ENCODE peak calls at places on chromosomes 12 and 14, in four cellular contexts. E, X, W and V are unnamed samples.

GRCh38 chr14:95157987-95158712 is 821 bp upstream of the DICER1 start:
- DNase-seq in X (peak; percentile 20), E (no peak), W (no peak), V (peak; percentile 17)

GRCh38 chr12:90652280-90652679 is 302.7 kb downstream of the CCER1 start:
- DNase-seq in X (no peak), W (no peak), E (no peak), V (no peak)

GRCh38 chr12:130338794-130339601 is 1.3 kb downstream of the PIWIL1 start:
- DNase-seq in X (no peak), W (no peak), E (peak; percentile 40), V (no peak)

GRCh38 chr12:9750276-9751203 is 10.2 kb downstream of the CD69 start:
- DNase-seq in E (peak; percentile 67), X (peak; percentile 47), W (no peak), V (peak; percentile 82)

GRCh38 chr12:60266381-60266852 is 670.6 kb downstream of the SLC16A7 start:
- DNase-seq in E (no peak), W (no peak), X (peak; percentile 76), V (no peak)

GRCh38 chr12:14275886-14276285 is 89.6 kb upstream of the ATF7IP start:
- DNase-seq in X (no peak), W (no peak), E (no peak), V (peak; percentile 48)

GRCh38 chr14:30194769-30195168 is 267.1 kb upstream of the PRKD1 start:
- DNase-seq in W (no peak), E (no peak), X (no peak), V (no peak)

GRCh38 chr14:83520837-83521236 is 1987.2 kb upstream of the SEL1L start:
- DNase-seq in X (no peak), E (peak; percentile 74), W (no peak), V (no peak)

GRCh38 chr14:94377866-94378470 is 10.4 kb downstream of the SERPINA1 start:
- DNase-seq in W (no peak), E (no peak), X (no peak), V (no peak)

GRCh38 chr14:54866588-54866987 is 36.0 kb downstream of the GCH1 start:
- DNase-seq in E (no peak), W (no peak), X (peak; percentile 4), V (no peak)

GRCh38 chr14:92274055-92274454 is 48.9 kb upstream of the SLC24A4 start:
- DNase-seq in X (no peak), E (no peak), W (no peak), V (no peak)

GRCh38 chr14:51521764-51522163 is 129.9 kb upstream of the FRMD6 start:
- DNase-seq in E (no peak), X (no peak), W (no peak), V (no peak)

GRCh38 chr12:46303039-46303666 is 34.3 kb upstream of the SLC38A1 start:
- DNase-seq in E (peak; percentile 54), W (peak; percentile 2), X (peak; percentile 27), V (peak; percentile 57)

GRCh38 chr14:65361920-65362319 is 50.6 kb upstream of the FUT8 start:
- DNase-seq in W (no peak), X (no peak), E (no peak), V (no peak)

DNA sequence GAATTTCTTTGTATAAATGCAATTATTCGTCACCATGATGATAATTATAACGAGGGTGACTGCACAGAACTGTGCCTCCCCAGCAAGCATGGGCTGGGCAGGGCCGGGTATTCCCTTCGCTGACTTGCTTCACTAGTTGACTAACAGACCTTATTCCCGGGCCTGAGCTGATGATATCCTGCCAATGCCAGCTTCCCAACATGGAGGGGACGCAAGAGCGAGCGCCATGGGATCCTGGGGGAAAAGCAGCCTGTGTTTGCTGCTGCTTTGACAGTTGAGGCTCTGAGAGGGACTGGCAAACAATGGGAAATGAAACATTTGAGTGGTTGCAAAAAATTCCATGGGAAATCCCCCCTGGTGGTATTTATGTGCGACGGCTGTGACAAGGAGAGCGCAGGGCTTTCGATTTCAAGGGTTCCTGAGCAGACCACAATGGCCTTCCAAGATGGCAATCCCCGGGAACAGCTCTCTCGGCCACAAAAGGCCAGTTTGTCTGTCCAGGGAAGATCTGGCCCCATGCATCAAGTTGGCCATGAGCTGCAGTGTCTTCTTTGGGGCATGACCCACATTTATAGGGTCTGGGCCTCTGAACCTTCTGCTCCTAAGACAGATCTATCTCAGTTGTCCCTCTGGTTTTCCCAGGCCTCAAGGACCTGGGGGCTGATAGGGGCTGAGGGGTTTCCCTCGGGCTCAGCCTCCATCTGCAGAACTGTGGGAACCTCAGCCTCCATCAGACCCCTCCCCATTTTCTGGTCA is 21.9 kb upstream of the MAP1LC3B2 start:
- DNase-seq in X (no peak), W (no peak), E (no peak), V (no peak)
- TF ChIP-seq SIN3A in X (no peak), W (no peak), E (no peak), V (no peak)

DNA sequence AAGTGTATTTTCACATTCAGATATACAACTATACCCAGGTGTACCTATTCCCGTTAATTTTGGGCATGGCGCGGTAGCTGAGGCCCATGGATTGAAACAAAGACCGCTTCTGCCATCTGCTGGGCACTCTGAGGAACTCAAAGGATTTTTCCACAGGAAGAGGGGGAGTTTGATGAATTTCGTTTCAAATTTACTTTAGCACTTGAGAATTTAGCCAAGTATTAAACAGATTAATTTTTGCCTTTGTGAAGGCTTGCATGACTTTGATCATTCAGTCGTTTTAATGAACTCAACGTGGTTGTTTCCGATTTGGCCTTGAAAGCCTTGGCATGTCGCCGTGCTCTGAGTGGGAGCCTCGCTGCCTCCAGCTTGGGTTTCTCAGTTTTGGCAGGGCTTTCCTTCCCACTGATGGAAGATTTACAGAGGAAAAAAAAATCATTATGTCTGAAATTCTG is 153.2 kb upstream of the DDHD1 start:
- DNase-seq in W (no peak), X (peak; percentile 19), E (peak; percentile 44), V (peak; percentile 28)
- TF ChIP-seq SMC3 in W (peak; percentile 64), X (peak; percentile 61), E (peak; percentile 61), V (peak; percentile 53)

DNA sequence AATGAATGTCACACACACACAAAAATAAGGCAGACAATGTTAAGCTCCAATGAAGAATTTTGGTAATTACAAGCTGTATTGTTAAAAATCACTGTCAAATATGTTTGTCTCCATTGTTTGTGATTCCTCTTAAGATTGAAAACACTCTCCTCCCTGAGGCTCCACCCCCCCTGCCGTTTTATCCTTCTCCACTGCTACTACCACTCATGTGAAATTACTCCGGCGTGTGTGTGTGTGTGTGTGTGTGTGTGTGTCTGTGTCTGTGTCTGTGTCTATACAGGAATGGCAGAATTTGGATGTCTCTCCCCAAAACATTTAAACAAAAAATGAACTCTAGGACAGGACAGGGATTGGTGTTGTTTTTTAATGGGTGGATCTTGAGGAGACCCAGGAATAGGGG is 365.1 kb upstream of the DIO2 start:
- DNase-seq in E (no peak), X (no peak), W (no peak), V (no peak)
- TF ChIP-seq SIN3A in E (no peak), X (no peak), W (no peak), V (no peak)

GRCh38 chr12:50734409-50735263 is 29.3 kb upstream of the ATF1 start:
- DNase-seq in W (no peak), X (peak; percentile 25), E (peak; percentile 63), V (peak; percentile 27)

GRCh38 chr12:50728417-50728816 is 35.5 kb upstream of the ATF1 start:
- DNase-seq in X (no peak), W (no peak), E (no peak), V (no peak)

GRCh38 chr12:50728841-50729240 is 35.1 kb upstream of the ATF1 start:
- DNase-seq in X (no peak), E (no peak), W (no peak), V (no peak)

GRCh38 chr12:50733720-50734119 is 30.2 kb upstream of the ATF1 start:
- DNase-seq in E (no peak), X (no peak), W (no peak), V (no peak)

GRCh38 chr12:50732591-50732990 is 31.3 kb upstream of the ATF1 start:
- DNase-seq in W (no peak), E (no peak), X (no peak), V (no peak)
- TF ChIP-seq SMC3 in W (no peak), E (no peak), X (no peak), V (no peak)

GRCh38 chr12:110039085-110039807 is 9.1 kb downstream of the C12orf76 start:
- DNase-seq in W (no peak), E (no peak), X (peak; percentile 99), V (no peak)
- TF ChIP-seq SIN3A in W (no peak), E (no peak), X (no peak), V (no peak)

GRCh38 chr14:86257973-86258372 is 728.0 kb downstream of the FLRT2 start:
- DNase-seq in X (no peak), W (no peak), E (no peak), V (no peak)
- TF ChIP-seq SMC3 in X (no peak), W (no peak), E (no peak), V (no peak)

GRCh38 chr14:24329736-24330135 is 5.1 kb downstream of the ADCY4 start:
- DNase-seq in X (no peak), E (no peak), W (no peak), V (no peak)
- TF ChIP-seq SIN3A in X (no peak), E (no peak), W (no peak), V (no peak)

DNA sequence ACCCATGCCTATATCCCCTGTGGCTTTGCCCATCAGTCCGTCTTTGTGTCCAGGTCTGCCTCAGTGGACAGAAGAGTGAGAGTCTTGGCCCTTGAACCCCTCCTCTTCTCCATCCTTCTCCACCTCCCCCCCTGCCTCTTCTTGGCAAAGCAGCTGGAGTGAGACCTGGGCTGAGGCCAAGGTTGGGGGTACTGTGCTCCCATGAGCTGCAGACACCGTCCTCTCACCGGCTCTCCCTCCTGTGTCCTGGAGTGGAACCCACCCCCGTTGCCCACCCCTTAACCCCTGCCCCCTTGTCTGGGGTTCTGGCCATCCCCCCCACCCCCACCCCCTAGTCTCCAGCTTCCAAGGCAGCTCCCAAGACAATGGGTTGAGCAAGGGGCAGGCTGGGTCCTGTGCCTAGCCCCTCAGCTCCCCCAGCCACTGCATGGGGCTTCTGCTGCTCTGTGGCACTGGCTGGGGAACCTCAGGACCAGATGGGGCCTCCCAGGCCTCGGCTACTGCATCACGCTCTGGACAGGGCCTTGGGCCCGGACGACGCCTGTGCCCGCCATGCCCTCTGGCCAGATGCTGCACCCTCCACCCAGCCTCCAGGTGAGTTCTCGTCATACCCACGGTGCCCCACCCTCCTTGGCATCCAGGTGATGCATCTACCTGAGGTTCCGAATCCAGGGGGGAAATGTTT is 35.7 kb downstream of the RTL1 start:
- DNase-seq in E (no peak), X (no peak), W (no peak), V (no peak)
- TF ChIP-seq SMC3 in E (no peak), X (no peak), W (no peak), V (no peak)

GRCh38 chr14:76252471-76252870 is 100.7 kb downstream of the GPATCH2L start:
- DNase-seq in W (no peak), X (no peak), E (no peak), V (no peak)
- TF ChIP-seq SIN3A in W (no peak), X (no peak), E (no peak), V (no peak)